ENCODE peak calls at places on chromosomes 3 and 15, in six cellular contexts. Z is GM12878, T is testis, B is IMR-90, W is spleen, P is tibial nerve. S is an unnamed sample.
A peak's percentile ranks its signal among the peaks of the same experiment; 100 is the strongest.

GRCh38 chr15:31397851-31398661 is 71.4 kb downstream of the KLF13 start:
- DNase-seq in P (no peak), Z (no peak), B (no peak), W (no peak), T (no peak), S (no peak)

GRCh38 chr3:134072881-134073582 is 43.3 kb upstream of the SLCO2A1 start:
- DNase-seq in B (no peak), T (peak; percentile 7), P (no peak), W (peak; percentile 47), Z (no peak), S (no peak)

GRCh38 chr3:36525115-36525711 is 144.9 kb downstream of the STAC start:
- DNase-seq in Z (no peak), B (peak; percentile 4), T (no peak), P (no peak), W (no peak), S (no peak)

GRCh38 chr15:55343168-55343567 is 24.1 kb downstream of the PIGB start:
- DNase-seq in T (no peak), P (no peak), W (no peak), Z (no peak), B (no peak), S (peak; percentile 29)

GRCh38 chr3:101879102-101879501 is 29.8 kb downstream of the NFKBIZ start:
- DNase-seq in P (no peak), W (no peak), Z (no peak), B (no peak), T (no peak), S (no peak)

GRCh38 chr15:55403531-55403930 is 4.6 kb downstream of the CCPG1 start:
- DNase-seq in B (peak; percentile 49), P (no peak), T (no peak), W (no peak), Z (no peak), S (no peak)

GRCh38 chr15:82177291-82178010 is 85.1 kb downstream of the EFL1 start:
- DNase-seq in P (no peak), B (peak; percentile 62), T (no peak), Z (no peak), W (no peak), S (no peak)

GRCh38 chr3:109413049-109413448 is 75.7 kb upstream of the DPPA4 start:
- DNase-seq in P (no peak), B (no peak), Z (no peak), T (no peak), W (no peak), S (no peak)

GRCh38 chr15:41971893-41972340 is 440 bp downstream of the EHD4 start:
- DNase-seq in T (no peak), B (no peak), W (no peak), P (no peak), Z (no peak), S (peak; percentile 52)

GRCh38 chr15:44207643-44208042 is 12.6 kb upstream of the FRMD5 start:
- DNase-seq in T (no peak), B (peak; percentile 84), Z (no peak), P (no peak), W (no peak), S (no peak)

GRCh38 chr3:85483986-85484385 is 525.2 kb downstream of the CADM2 start:
- DNase-seq in W (no peak), B (no peak), P (no peak), T (no peak), Z (no peak), S (no peak)

GRCh38 chr3:44976002-44976815 is at the start of the genes EXOSC7 and ZDHHC3:
- DNase-seq in Z (no peak), T (peak; percentile 95), W (peak; percentile 98), P (peak; percentile 74), B (peak; percentile 81), S (peak; percentile 84)
- TF ChIP-seq POLR2A in Z (peak; percentile 99), T (no peak), W (peak; percentile 12), P (peak; percentile 9), B (peak; percentile 74), S (no peak)

GRCh38 chr15:63065262-63066234 is 23.0 kb downstream of the TPM1 start:
- DNase-seq in B (no peak), T (no peak), Z (no peak), W (no peak), P (no peak), S (no peak)
- H3K27ac ChIP-seq in B (no peak overlapping the region), T (no peak overlapping the region), Z (no peak overlapping the region), W (no peak overlapping the region), P (no peak overlapping the region), S (no peak overlapping the region)

GRCh38 chr3:52234516-52235447 is 4.2 kb downstream of the TWF2 start:
- DNase-seq in Z (no peak), W (peak; percentile 75), P (no peak), T (no peak), B (no peak), S (no peak)
- TF ChIP-seq CTCF in Z (no peak), W (no peak), P (no peak), T (no peak), B (no peak), S (no peak)

DNA sequence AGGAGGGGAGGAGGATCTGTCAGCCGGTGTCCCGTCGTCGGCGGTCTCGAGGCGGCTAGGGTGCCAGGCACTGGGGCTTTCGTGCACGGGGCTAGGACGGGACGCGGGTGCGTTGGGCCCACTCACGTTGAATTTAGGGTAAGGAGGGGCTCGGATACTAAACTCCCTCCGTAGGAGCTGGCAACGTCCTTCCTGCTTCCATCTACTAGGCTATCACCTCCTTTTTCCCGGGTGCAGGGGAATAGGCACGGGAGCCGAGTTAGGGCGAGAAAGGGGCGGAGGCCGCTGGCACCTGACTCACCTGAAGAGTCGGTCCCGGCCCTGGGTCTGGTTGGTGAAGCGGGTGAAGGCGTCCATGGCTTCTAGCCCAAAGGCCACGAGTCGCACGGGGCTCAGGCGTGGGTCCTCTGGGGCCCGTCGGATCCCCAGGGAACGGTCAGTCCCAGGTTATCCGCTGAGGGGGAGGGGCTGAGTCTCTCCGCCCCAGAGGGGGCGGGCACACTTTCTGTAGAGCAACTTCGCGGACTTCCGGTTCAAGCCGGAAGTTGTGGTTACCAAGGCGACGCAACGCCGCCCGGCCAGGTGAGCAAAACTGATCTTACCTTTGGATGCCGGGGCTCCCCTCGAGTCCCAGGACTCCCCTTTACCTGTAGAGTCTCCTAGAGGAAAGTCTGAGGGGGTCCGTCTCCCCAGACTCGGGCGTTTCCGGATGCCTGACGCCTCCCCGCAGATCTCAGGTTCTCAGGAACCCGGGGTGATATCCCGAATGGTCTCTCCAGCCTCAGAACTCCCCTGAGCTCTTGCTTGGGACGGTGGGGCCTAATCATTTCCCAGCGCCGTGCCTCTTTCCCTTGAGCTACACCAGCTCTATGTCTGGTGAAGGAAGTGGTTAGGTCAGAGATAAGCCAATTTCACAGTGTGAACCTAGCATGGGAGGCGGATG is at the start of the genes PEX11A and WDR93:
- DNase-seq in Z (peak; percentile 27), W (peak; percentile 93), P (no peak), T (peak; percentile 92), B (peak; percentile 51), S (peak; percentile 88)
- TF ChIP-seq POLR2A in Z (no peak), W (no peak), P (no peak), T (no peak), B (no peak), S (peak; percentile 75)

GRCh38 chr15:62932436-62932835 is 110.1 kb upstream of the TPM1 start:
- DNase-seq in Z (no peak), P (no peak), W (no peak), B (peak; percentile 95), T (no peak), S (no peak)

GRCh38 chr15:62931650-62932049 is 110.9 kb upstream of the TPM1 start:
- DNase-seq in B (no peak), W (no peak), P (no peak), T (no peak), Z (no peak), S (no peak)

GRCh38 chr15:62935300-62936081 is 107.1 kb upstream of the TPM1 start:
- DNase-seq in P (no peak), B (no peak), Z (no peak), W (no peak), T (no peak), S (no peak)

GRCh38 chr15:62933388-62933787 is 109.2 kb upstream of the TPM1 start:
- DNase-seq in B (peak; percentile 22), Z (no peak), W (no peak), T (no peak), P (no peak), S (no peak)

DNA sequence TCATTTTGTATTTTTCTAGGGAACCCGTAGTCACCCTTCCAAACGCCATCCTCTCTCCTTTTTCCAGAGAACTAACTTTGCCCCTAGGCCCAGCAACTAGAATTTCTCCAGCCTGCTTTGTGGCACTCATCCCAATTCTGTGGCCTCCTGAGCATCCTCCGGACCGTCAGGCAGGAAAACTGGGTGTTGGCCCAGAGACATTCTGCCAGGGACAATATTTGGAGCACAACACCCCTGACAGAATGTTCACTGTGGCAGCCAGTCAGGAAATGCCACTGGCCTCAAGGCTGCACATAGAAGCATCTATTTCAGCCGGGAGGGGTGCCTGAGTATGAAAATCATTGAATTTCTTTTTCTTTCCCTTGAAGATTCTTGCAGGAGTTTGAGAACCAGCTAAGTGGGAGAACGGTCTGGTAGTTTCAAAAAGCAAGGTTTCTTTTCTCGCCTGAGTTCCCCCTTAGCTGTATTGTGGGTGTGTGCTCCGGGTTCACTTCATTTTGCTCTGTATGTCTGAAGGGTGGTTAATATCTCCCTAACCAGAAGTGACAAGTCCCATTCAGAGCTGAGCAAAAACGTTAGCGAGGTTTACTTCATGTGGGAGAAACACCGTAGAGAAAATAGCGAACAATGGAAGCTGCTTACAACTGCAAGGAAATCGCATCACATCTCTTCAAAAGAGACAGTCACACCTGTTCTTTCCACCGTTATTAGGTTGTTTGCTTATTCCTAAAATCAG is 108.1 kb upstream of the TPM1 start:
- DNase-seq in P (no peak), Z (no peak), W (no peak), T (peak; percentile 27), B (no peak), S (no peak)
- H3K27ac ChIP-seq in P (no peak overlapping the region), Z (no peak overlapping the region), W (no peak overlapping the region), T (no peak overlapping the region), B (no peak overlapping the region), S (no peak overlapping the region)

DNA sequence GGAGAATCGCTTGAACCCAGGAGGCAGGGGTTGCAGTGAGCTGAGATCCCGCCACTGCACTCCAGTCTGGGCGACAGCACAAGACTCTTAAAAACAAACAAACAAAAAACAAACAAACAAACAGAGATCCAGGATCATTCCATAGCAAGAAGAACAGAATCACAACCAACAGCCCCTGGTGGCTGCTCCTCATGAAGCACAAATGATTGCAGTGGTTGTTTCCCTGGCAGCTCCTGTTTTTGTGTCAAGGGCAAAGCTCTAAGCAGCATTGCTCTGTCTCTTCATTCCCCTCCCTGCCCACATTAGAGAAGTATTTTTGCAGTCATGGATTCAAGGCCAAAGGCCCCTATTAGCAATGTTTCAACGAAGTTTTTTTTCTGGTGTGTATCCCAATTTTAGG is 25.8 kb upstream of the BLM start:
- DNase-seq in P (no peak), Z (no peak), T (no peak), W (no peak), B (no peak), S (no peak)
- TF ChIP-seq CTCF in P (no peak), Z (peak; percentile 18), T (no peak), W (no peak), B (no peak), S (no peak)

S was measured in thyroid gland.